ENCODE peak calls at places on chromosomes 3 and 15, in five cellular contexts. One of them, this sample, is unnamed.

GRCh38 chr3:141307351-141308059 is 60.8 kb upstream of the ZBTB38 start:
- DNase-seq in lower lobe of right lung: no peak
- DNase-seq in dorsolateral prefrontal cortex: no peak
- DNase-seq in pancreas: no peak
- DNase-seq in esophagus squamous epithelium: no peak
- DNase-seq in this sample: no peak

GRCh38 chr3:98528474-98529346 is 3.1 kb upstream of the GPR15 start:
- DNase-seq in lower lobe of right lung: no peak
- DNase-seq in dorsolateral prefrontal cortex: no peak
- DNase-seq in pancreas: no peak
- DNase-seq in esophagus squamous epithelium: no peak
- DNase-seq in this sample: no peak

GRCh38 chr3:117700573-117701360 is 991.2 kb downstream of the TUSC7 start:
- DNase-seq in lower lobe of right lung: no peak
- DNase-seq in dorsolateral prefrontal cortex: no peak
- DNase-seq in pancreas: no peak
- DNase-seq in esophagus squamous epithelium: no peak
- DNase-seq in this sample: peak

GRCh38 chr15:50685976-50686467 is 575 bp downstream of the TRPM7 start:
- DNase-seq in lower lobe of right lung: peak
- DNase-seq in dorsolateral prefrontal cortex: peak
- DNase-seq in pancreas: peak
- DNase-seq in esophagus squamous epithelium: no peak
- DNase-seq in this sample: peak

GRCh38 chr15:50345298-50345697 is 9.7 kb downstream of the GABPB1 start:
- DNase-seq in lower lobe of right lung: no peak
- DNase-seq in dorsolateral prefrontal cortex: no peak
- DNase-seq in pancreas: no peak
- DNase-seq in esophagus squamous epithelium: no peak
- DNase-seq in this sample: no peak

GRCh38 chr3:51982352-51982837 is 940 bp upstream of the ACY1 start:
- DNase-seq in lower lobe of right lung: no peak
- DNase-seq in dorsolateral prefrontal cortex: no peak
- DNase-seq in pancreas: peak
- DNase-seq in esophagus squamous epithelium: no peak
- DNase-seq in this sample: no peak

GRCh38 chr15:73325191-73325980 is 43.4 kb downstream of the HCN4 start:
- DNase-seq in lower lobe of right lung: no peak
- DNase-seq in dorsolateral prefrontal cortex: no peak
- DNase-seq in pancreas: no peak
- DNase-seq in esophagus squamous epithelium: no peak
- DNase-seq in this sample: no peak

GRCh38 chr15:35910227-35910626 is 364.3 kb upstream of the DPH6 start:
- DNase-seq in lower lobe of right lung: no peak
- DNase-seq in dorsolateral prefrontal cortex: no peak
- DNase-seq in pancreas: no peak
- DNase-seq in esophagus squamous epithelium: no peak
- DNase-seq in this sample: no peak

GRCh38 chr3:142940472-142940871 is 23.0 kb downstream of the PAQR9 start:
- DNase-seq in lower lobe of right lung: no peak
- DNase-seq in dorsolateral prefrontal cortex: no peak
- DNase-seq in pancreas: no peak
- DNase-seq in esophagus squamous epithelium: no peak
- DNase-seq in this sample: no peak

GRCh38 chr3:126277629-126278378 is 79.4 kb downstream of the KLF15 start:
- DNase-seq in lower lobe of right lung: no peak
- DNase-seq in dorsolateral prefrontal cortex: no peak
- DNase-seq in pancreas: no peak
- DNase-seq in esophagus squamous epithelium: no peak
- DNase-seq in this sample: no peak

GRCh38 chr3:185537369-185537970 is 14.9 kb downstream of the LIPH start:
- DNase-seq in lower lobe of right lung: peak
- DNase-seq in dorsolateral prefrontal cortex: no peak
- DNase-seq in pancreas: peak
- DNase-seq in esophagus squamous epithelium: no peak
- DNase-seq in this sample: peak

GRCh38 chr3:3368336-3368735 is 188.8 kb upstream of the CRBN start:
- DNase-seq in lower lobe of right lung: no peak
- DNase-seq in dorsolateral prefrontal cortex: no peak
- DNase-seq in pancreas: no peak
- DNase-seq in esophagus squamous epithelium: no peak
- DNase-seq in this sample: no peak

GRCh38 chr3:73787620-73788019 is 162.9 kb upstream of the PDZRN3 start:
- DNase-seq in lower lobe of right lung: no peak
- DNase-seq in dorsolateral prefrontal cortex: no peak
- DNase-seq in pancreas: no peak
- DNase-seq in esophagus squamous epithelium: no peak
- DNase-seq in this sample: peak

GRCh38 chr15:57100136-57100539 is 181.7 kb downstream of the TCF12 start:
- DNase-seq in lower lobe of right lung: no peak
- DNase-seq in dorsolateral prefrontal cortex: no peak
- DNase-seq in pancreas: no peak
- DNase-seq in esophagus squamous epithelium: no peak
- DNase-seq in this sample: no peak

GRCh38 chr15:64749167-64749566 is 26.2 kb downstream of the RBPMS2 start:
- DNase-seq in lower lobe of right lung: no peak
- DNase-seq in dorsolateral prefrontal cortex: no peak
- DNase-seq in pancreas: no peak
- DNase-seq in esophagus squamous epithelium: no peak
- DNase-seq in this sample: peak

GRCh38 chr3:151383111-151383510 is 1.4 kb downstream of the P2RY12 start:
- DNase-seq in lower lobe of right lung: no peak
- DNase-seq in dorsolateral prefrontal cortex: no peak
- DNase-seq in pancreas: no peak
- DNase-seq in esophagus squamous epithelium: no peak
- DNase-seq in this sample: no peak

GRCh38 chr15:71093089-71094024 is 21.9 kb upstream of the THSD4 start:
- DNase-seq in lower lobe of right lung: no peak
- DNase-seq in dorsolateral prefrontal cortex: no peak
- DNase-seq in pancreas: peak
- DNase-seq in esophagus squamous epithelium: no peak
- DNase-seq in this sample: peak

GRCh38 chr3:66039590-66039887 is 821 bp upstream of the MAGI1 start:
- DNase-seq in lower lobe of right lung: peak
- DNase-seq in dorsolateral prefrontal cortex: no peak
- DNase-seq in pancreas: peak
- DNase-seq in esophagus squamous epithelium: no peak
- DNase-seq in this sample: peak

GRCh38 chr3:144636833-144637232 is 665.2 kb downstream of the DIPK2A start:
- DNase-seq in lower lobe of right lung: no peak
- DNase-seq in dorsolateral prefrontal cortex: no peak
- DNase-seq in pancreas: no peak
- DNase-seq in esophagus squamous epithelium: no peak
- DNase-seq in this sample: no peak

GRCh38 chr3:35088943-35089342 is 550.4 kb upstream of the ARPP21 start:
- DNase-seq in lower lobe of right lung: no peak
- DNase-seq in dorsolateral prefrontal cortex: no peak
- DNase-seq in pancreas: no peak
- DNase-seq in esophagus squamous epithelium: no peak
- DNase-seq in this sample: no peak

GRCh38 chr3:113249111-113249510 is 37.8 kb downstream of the BOC start:
- DNase-seq in lower lobe of right lung: no peak
- DNase-seq in dorsolateral prefrontal cortex: no peak
- DNase-seq in pancreas: no peak
- DNase-seq in esophagus squamous epithelium: no peak
- DNase-seq in this sample: peak

GRCh38 chr3:20240154-20240883 is 54.3 kb upstream of the SGO1 start:
- DNase-seq in lower lobe of right lung: no peak
- DNase-seq in dorsolateral prefrontal cortex: no peak
- DNase-seq in pancreas: no peak
- DNase-seq in esophagus squamous epithelium: no peak
- DNase-seq in this sample: no peak

GRCh38 chr15:63048115-63048985 is 5.8 kb downstream of the TPM1 start:
- DNase-seq in lower lobe of right lung: peak
- DNase-seq in dorsolateral prefrontal cortex: peak
- DNase-seq in pancreas: peak
- DNase-seq in esophagus squamous epithelium: peak
- DNase-seq in this sample: peak

GRCh38 chr15:63050737-63051700 is 8.5 kb downstream of the TPM1 start:
- DNase-seq in lower lobe of right lung: no peak
- DNase-seq in dorsolateral prefrontal cortex: no peak
- DNase-seq in pancreas: no peak
- DNase-seq in esophagus squamous epithelium: no peak
- DNase-seq in this sample: peak

GRCh38 chr15:63047792-63048114 is 5.2 kb downstream of the TPM1 start:
- DNase-seq in lower lobe of right lung: no peak
- DNase-seq in dorsolateral prefrontal cortex: no peak
- DNase-seq in pancreas: no peak
- DNase-seq in esophagus squamous epithelium: no peak
- DNase-seq in this sample: no peak

GRCh38 chr15:63049747-63050439 is 7.3 kb downstream of the TPM1 start:
- DNase-seq in lower lobe of right lung: no peak
- DNase-seq in dorsolateral prefrontal cortex: no peak
- DNase-seq in pancreas: no peak
- DNase-seq in esophagus squamous epithelium: no peak
- DNase-seq in this sample: no peak

DNA sequence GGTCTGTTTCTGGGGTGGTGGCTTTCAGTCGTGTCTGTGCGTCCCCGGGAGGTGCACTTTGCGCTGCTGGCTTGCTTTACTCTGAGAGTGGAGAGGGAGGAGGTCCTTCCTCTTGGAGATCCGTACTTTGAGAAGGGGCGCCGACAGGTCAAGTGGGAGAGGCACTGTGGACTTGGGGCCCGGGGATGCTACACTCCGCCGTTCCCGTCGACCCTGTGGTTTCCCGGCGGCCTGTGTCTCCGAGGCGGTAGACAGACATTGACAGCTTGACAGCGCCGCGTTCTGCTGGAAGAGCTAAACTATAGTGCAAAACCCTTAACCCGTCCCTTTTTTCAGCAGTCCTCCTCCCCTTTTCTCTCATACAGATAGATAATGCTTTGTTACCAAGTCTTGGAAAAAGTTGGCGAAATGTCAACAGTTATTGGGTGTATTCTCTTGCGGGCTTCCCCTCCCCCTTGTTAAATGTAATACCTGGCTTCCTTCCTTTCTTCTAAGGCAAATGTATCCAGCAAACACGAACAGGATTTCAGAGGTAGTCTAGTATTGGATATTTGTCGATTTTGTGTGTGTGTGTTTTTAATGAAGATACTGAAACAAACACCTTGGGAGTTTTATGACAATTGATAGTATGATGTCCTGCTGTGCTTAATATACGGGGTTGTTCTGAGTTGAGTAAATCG is 6.6 kb downstream of the TPM1 start:
- DNase-seq in lower lobe of right lung: peak
- DNase-seq in dorsolateral prefrontal cortex: peak
- DNase-seq in pancreas: no peak
- DNase-seq in esophagus squamous epithelium: no peak
- DNase-seq in this sample: peak
- TF ChIP-seq CTCF in lower lobe of right lung: no peak
- TF ChIP-seq CTCF in dorsolateral prefrontal cortex: no peak
- TF ChIP-seq CTCF in pancreas: no peak
- TF ChIP-seq CTCF in esophagus squamous epithelium: no peak
- TF ChIP-seq CTCF in this sample: peak

DNA sequence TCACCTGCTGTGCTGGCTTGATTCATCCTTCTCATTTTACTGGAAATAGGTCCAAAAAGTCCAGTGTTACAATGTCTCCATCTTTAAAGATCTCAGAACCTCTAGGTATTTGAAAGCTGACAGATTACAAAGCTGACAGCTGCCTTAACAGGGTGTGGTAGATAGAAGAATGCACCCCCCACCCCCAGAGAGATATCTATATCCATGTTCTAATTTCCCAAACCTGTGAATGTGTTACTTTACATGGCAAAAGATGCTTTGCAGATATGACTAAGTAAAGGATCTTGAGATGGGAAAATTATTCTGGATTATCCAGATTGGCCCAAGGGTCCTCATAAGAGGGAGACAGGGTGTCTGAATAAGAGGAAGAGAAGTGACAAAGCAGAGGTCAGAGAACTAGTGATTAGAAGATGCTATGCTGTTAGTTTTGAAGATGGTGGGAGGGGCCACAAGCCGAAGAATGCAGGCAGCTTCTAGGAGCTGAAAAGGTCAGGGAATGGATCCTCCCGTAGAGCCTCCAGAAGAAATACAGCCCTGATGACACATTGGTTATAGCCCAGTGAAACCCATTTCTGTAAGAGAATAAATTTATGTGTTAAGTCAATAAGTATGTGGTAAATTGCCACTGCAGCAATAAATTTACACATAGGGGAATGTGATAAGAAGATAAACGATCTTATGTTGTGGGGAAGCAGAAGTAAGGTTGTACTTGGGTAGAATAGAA is 21.5 kb upstream of the FSTL1 start:
- DNase-seq in lower lobe of right lung: no peak
- DNase-seq in dorsolateral prefrontal cortex: no peak
- DNase-seq in pancreas: no peak
- DNase-seq in esophagus squamous epithelium: no peak
- DNase-seq in this sample: peak
- H3K4me3 ChIP-seq in lower lobe of right lung: no peak
- H3K4me3 ChIP-seq in dorsolateral prefrontal cortex: no peak
- H3K4me3 ChIP-seq in pancreas: no peak
- H3K4me3 ChIP-seq in esophagus squamous epithelium: no peak
- H3K4me3 ChIP-seq in this sample: no peak

DNA sequence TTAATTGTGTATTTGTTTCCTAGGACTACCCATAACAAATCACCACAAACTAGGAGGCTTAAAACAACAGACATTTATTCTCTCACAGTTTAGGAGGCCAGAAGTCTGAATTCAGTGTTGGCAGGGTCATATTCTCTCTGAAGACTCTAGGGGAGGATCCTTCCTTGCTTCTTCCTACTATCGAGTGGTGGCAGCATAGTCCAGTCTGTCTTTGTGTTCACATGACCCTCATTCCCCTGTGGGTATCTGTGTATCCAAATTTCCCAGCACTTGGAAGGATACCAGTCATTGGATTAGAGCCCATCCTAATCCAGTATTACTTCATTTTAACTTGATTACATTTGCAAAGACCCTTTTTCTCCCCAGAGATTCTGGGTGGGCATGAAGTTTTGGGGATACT is 63.8 kb downstream of the GMPS start:
- DNase-seq in lower lobe of right lung: no peak
- DNase-seq in dorsolateral prefrontal cortex: no peak
- DNase-seq in pancreas: no peak
- DNase-seq in esophagus squamous epithelium: no peak
- DNase-seq in this sample: peak
- TF ChIP-seq CTCF in lower lobe of right lung: no peak
- TF ChIP-seq CTCF in dorsolateral prefrontal cortex: no peak
- TF ChIP-seq CTCF in pancreas: no peak
- TF ChIP-seq CTCF in esophagus squamous epithelium: no peak
- TF ChIP-seq CTCF in this sample: no peak

GRCh38 chr15:62464705-62465104 is 299.6 kb upstream of the C2CD4B start:
- DNase-seq in lower lobe of right lung: no peak
- DNase-seq in dorsolateral prefrontal cortex: no peak
- DNase-seq in pancreas: no peak
- DNase-seq in esophagus squamous epithelium: no peak
- DNase-seq in this sample: peak
- H3K4me3 ChIP-seq in lower lobe of right lung: no peak
- H3K4me3 ChIP-seq in dorsolateral prefrontal cortex: no peak
- H3K4me3 ChIP-seq in pancreas: no peak
- H3K4me3 ChIP-seq in esophagus squamous epithelium: no peak
- H3K4me3 ChIP-seq in this sample: peak

DNA sequence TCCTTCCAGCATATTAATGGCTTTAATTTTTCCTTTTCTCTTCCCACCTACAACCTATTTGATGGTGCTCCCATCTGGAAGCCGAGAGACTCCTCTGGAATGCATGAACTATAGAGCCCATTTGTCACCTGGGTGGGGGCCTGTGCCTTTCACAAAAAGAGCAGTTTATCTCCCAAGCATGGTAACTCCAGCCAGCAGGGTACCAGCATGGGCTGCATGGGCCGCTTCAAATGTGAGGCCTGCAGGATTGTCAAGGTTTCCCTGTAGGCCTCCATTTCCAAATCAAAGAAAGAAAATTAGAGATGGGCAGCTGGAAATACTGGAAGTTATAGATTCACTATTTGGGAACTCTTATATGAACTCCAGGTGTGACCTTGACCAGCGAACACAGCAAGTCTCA is 50.7 kb upstream of the SKOR1 start:
- DNase-seq in lower lobe of right lung: no peak
- DNase-seq in dorsolateral prefrontal cortex: no peak
- DNase-seq in pancreas: no peak
- DNase-seq in esophagus squamous epithelium: no peak
- DNase-seq in this sample: no peak
- TF ChIP-seq CTCF in lower lobe of right lung: no peak
- TF ChIP-seq CTCF in dorsolateral prefrontal cortex: no peak
- TF ChIP-seq CTCF in pancreas: no peak
- TF ChIP-seq CTCF in esophagus squamous epithelium: no peak
- TF ChIP-seq CTCF in this sample: no peak

This sample was measured in AG10803.